ENCODE peak calls at places on chromosomes 13 and 19, in ten cellular contexts. I is astrocyte, W is endodermal cell, J is epithelial cell of esophagus, R is choroid plexus epithelial cell, U is heart right ventricle, L is fibroblast of the aortic adventitia, Y is mesenchymal stem cell, D is tibial nerve, H is lower leg skin. S is an unnamed sample.

GRCh38 chr13:39039033-39039432 is 777 bp downstream of the NHLRC3 start:
- DNase-seq in I (no peak), W (no peak), J (no peak), R (peak), U (no peak), L (no peak), Y (no peak), D (no peak), H (no peak), S (no peak)

GRCh38 chr19:3652422-3652821 is 25.8 kb upstream of the CACTIN start:
- DNase-seq in I (no peak), W (no peak), J (no peak), R (no peak), U (no peak), L (no peak), Y (no peak), D (no peak), H (no peak), S (no peak)

GRCh38 chr13:110068176-110068473 is 238.8 kb downstream of the COL4A1 start:
- DNase-seq in I (no peak), W (no peak), J (no peak), R (no peak), U (no peak), L (no peak), Y (no peak), D (no peak), H (no peak), S (no peak)

GRCh38 chr19:54436561-54437229 is 12.3 kb upstream of the LENG8 start:
- DNase-seq in I (no peak), W (no peak), J (no peak), R (peak), U (peak), L (no peak), Y (no peak), D (no peak), H (no peak), S (no peak)

GRCh38 chr19:3494559-3494958 is 5.9 kb downstream of the DOHH start:
- DNase-seq in I (no peak), W (no peak), J (no peak), R (no peak), U (no peak), L (no peak), Y (no peak), D (no peak), H (peak), S (no peak)

GRCh38 chr19:45135176-45135575 is 25.6 kb downstream of the NKPD1 start:
- DNase-seq in I (no peak), W (no peak), J (no peak), R (no peak), U (no peak), L (no peak), Y (no peak), D (no peak), H (no peak), S (no peak)

GRCh38 chr19:21202865-21203494 is 61.1 kb downstream of the ZNF431 start:
- DNase-seq in I (peak), W (peak), J (peak), R (no peak), U (peak), L (peak), Y (peak), D (no peak), H (no peak), S (peak)

GRCh38 chr19:55247621-55248099 is 11.2 kb downstream of the PPP6R1 start:
- DNase-seq in I (peak), W (no peak), J (peak), R (peak), U (peak), L (peak), Y (peak), D (no peak), H (no peak), S (peak)

GRCh38 chr19:5130371-5131030 is 161.6 kb downstream of the KDM4B start:
- DNase-seq in I (no peak), W (peak), J (no peak), R (no peak), U (no peak), L (no peak), Y (no peak), D (no peak), H (no peak), S (no peak)

GRCh38 chr13:101626925-101627555 is 174.6 kb downstream of the ITGBL1 start:
- DNase-seq in I (no peak), W (no peak), J (no peak), R (peak), U (no peak), L (peak), Y (peak), D (no peak), H (no peak), S (peak)

GRCh38 chr19:46861691-46862503 is 1.1 kb downstream of the ARHGAP35 start:
- DNase-seq in I (no peak), W (peak), J (peak), R (no peak), U (no peak), L (peak), Y (peak), D (no peak), H (peak), S (peak)

DNA sequence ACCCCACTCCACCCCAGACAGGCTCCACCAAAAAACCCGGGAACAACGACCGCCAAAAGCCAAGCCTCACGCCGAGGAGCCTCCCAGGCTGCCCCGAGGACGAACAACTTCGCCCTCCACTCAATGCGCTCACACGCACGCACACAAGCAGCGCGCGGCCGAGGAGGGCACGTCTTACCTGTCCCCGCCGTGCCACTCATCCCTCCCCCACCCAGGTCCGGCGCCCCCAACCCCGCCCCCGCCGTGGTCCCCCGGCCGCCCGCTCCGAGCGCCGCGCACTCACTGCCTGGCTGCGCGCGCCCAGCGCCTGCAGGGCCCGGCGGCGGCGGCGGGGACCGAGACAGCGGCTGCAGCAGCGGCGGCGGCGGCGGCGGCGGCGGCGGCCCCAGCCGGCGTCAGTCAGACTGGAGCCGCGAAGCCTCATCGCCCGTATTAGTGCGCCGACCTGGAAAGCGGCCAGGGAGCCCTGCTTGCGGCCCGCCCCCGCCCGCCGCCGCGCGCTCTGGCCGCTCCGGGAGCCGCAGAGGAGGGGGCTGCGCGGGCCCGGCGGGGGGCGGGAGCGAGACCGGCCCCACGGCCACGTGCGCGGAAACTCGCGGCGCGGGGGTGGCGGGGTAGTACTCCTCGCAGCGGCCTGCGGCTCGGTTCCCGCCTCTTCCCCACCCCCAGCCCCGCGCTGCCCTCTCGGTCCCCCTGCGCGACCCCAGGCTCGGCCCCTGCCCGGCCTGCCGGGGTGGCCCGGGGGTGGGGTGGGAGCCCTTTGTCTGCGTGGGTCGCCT is at the start of gene SMAD9:
- DNase-seq in I (peak), W (peak), J (peak), R (peak), U (peak), L (peak), Y (peak), D (peak), H (peak), S (peak)
- H3K4me3 ChIP-seq in I (peak), W (peak), J (peak), R (peak), U (peak), L (peak), Y (peak), D (peak), H (peak), S (peak)

GRCh38 chr13:113599396-113599795 is 14.8 kb downstream of the TFDP1 start:
- DNase-seq in I (no peak), W (peak), J (no peak), R (no peak), U (no peak), L (no peak), Y (no peak), D (no peak), H (peak), S (no peak)
- H3K4me3 ChIP-seq in I (no peak), W (no peak), J (no peak), R (no peak), U (no peak), L (no peak), Y (no peak), D (no peak), H (no peak), S (no peak)

GRCh38 chr13:26837102-26837501 is 76.5 kb upstream of the GPR12 start:
- DNase-seq in I (no peak), W (no peak), J (no peak), R (no peak), U (no peak), L (no peak), Y (no peak), D (no peak), H (peak), S (no peak)

GRCh38 chr13:26837997-26838396 is 77.4 kb upstream of the GPR12 start:
- DNase-seq in I (no peak), W (no peak), J (peak), R (no peak), U (no peak), L (no peak), Y (no peak), D (no peak), H (peak), S (no peak)

GRCh38 chr13:26838821-26839220 is 78.2 kb upstream of the GPR12 start:
- DNase-seq in I (no peak), W (no peak), J (no peak), R (no peak), U (no peak), L (no peak), Y (no peak), D (no peak), H (no peak), S (no peak)

DNA sequence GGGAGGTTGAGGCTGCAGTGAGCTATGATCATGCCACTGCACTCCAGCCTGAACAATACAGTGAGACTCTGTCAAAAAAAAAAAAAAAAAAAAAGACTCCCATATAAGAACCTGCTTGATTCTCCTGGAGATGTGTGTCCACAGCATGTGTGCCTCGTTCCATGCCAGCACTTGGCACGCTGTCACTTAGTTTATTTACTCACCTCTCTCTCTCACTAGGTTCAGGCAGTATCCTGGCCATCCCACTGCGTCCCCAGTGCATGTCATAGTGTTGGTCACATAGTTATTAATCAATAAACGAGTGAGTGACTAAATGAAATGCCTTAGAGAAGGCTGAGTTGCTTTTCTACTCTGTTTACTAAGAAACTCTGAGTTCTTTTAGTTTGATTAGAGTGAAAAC is 79.1 kb upstream of the GPR12 start:
- DNase-seq in I (no peak), W (no peak), J (no peak), R (no peak), U (no peak), L (no peak), Y (no peak), D (no peak), H (peak), S (no peak)
- H3K4me3 ChIP-seq in I (no peak), W (no peak), J (no peak), R (no peak), U (no peak), L (no peak), Y (no peak), D (no peak), H (no peak), S (no peak)

GRCh38 chr13:50309200-50309848 is 294.1 kb downstream of the KCNRG start:
- DNase-seq in I (no peak), W (no peak), J (no peak), R (no peak), U (no peak), L (peak), Y (peak), D (no peak), H (no peak), S (peak)
- H3K4me3 ChIP-seq in I (no peak), W (no peak), J (no peak), R (no peak), U (no peak), L (no peak), Y (no peak), D (no peak), H (no peak), S (no peak)